ENCODE peak calls at places on chromosomes 12 and 14, in eight cellular contexts. C, D, T, L, Y, X, U and N are unnamed samples.

GRCh38 chr14:60643443-60644402 is 5.6 kb downstream of the SIX1 start:
- DNase-seq in D (no peak), Y (no peak), X (no peak), C (no peak), L (no peak), T (no peak), U (no peak), N (no peak)

GRCh38 chr14:68210729-68211299 is 391.2 kb downstream of the RAD51B start:
- DNase-seq in X (peak), L (no peak), U (peak), Y (no peak), D (no peak), T (peak), C (no peak), N (peak)

GRCh38 chr12:115583591-115583990 is 693.9 kb downstream of the MED13L start:
- DNase-seq in C (no peak), T (no peak), X (no peak), D (no peak), L (no peak), U (no peak), Y (peak), N (no peak)

GRCh38 chr12:67035121-67035520 is 234.0 kb upstream of the CAND1 start:
- DNase-seq in C (no peak), T (no peak), D (no peak), X (no peak), Y (no peak), L (no peak), U (no peak), N (no peak)

GRCh38 chr14:101256266-101256665 is 305.0 kb upstream of the DIO3 start:
- DNase-seq in L (no peak), Y (no peak), T (no peak), U (no peak), D (no peak), C (no peak), X (no peak), N (no peak)

GRCh38 chr14:77347746-77348145 is 26.9 kb downstream of the GSTZ1 start:
- DNase-seq in C (no peak), Y (no peak), U (no peak), T (no peak), X (peak), D (no peak), L (no peak), N (no peak)

GRCh38 chr12:120230326-120230973 is 29.5 kb upstream of the RPLP0 start:
- DNase-seq in L (peak), X (no peak), T (peak), Y (no peak), C (no peak), D (peak), U (peak), N (peak)

GRCh38 chr14:69727860-69728259 is 39.1 kb upstream of the SRSF5 start:
- DNase-seq in U (no peak), C (no peak), D (no peak), T (no peak), L (no peak), X (no peak), Y (no peak), N (no peak)

GRCh38 chr12:67222302-67222701 is 46.9 kb upstream of the CAND1 start:
- DNase-seq in L (no peak), Y (peak), C (no peak), X (no peak), T (peak), U (peak), D (no peak), N (no peak)

GRCh38 chr12:107283652-107284051 is 190.3 kb upstream of the CRY1 start:
- DNase-seq in X (no peak), Y (no peak), U (no peak), C (no peak), D (no peak), L (no peak), T (no peak), N (no peak)

GRCh38 chr12:110253176-110253575 is 27.9 kb upstream of the ATP2A2 start:
- DNase-seq in Y (no peak), L (peak), D (peak), C (no peak), X (no peak), U (no peak), T (no peak), N (peak)

GRCh38 chr12:119206348-119207075 is 27.8 kb downstream of the HSPB8 start:
- DNase-seq in L (no peak), C (no peak), U (no peak), Y (no peak), D (no peak), T (no peak), X (no peak), N (no peak)